ENCODE peak calls at places on chromosomes 6 and 20, in five cellular contexts. U is Peyer's patch, R is adrenal gland, J is GM23248, T is hepatocyte. M is an unnamed sample.

GRCh38 chr20:31820228-31820627 is 1.1 kb downstream of the MYLK2 start:
- DNase-seq in U (no peak), T (no peak), R (no peak), J (no peak), M (no peak)

GRCh38 chr6:26412225-26412624 is 10.2 kb downstream of the BTN3A1 start:
- DNase-seq in R (no peak), J (no peak), T (no peak), U (no peak), M (no peak)

GRCh38 chr6:157912326-157912725 is 69.3 kb upstream of the SYNJ2 start:
- DNase-seq in J (peak; percentile 96), U (no peak), R (no peak), T (peak; percentile 52), M (peak; percentile 68)

GRCh38 chr6:7727951-7728854 is 2.3 kb downstream of the BMP6 start:
- DNase-seq in R (peak; percentile 58), T (peak; percentile 18), U (no peak), J (peak; percentile 69), M (no peak)

GRCh38 chr6:47451162-47451561 is 26.4 kb upstream of the CD2AP start:
- DNase-seq in J (no peak), R (no peak), U (no peak), T (no peak), M (no peak)

GRCh38 chr6:32108094-32108627 is 977 bp downstream of the TNXB start:
- DNase-seq in J (peak; percentile 84), R (peak; percentile 67), U (no peak), T (peak; percentile 63), M (peak; percentile 74)

GRCh38 chr6:99295276-99295675 is 54.2 kb downstream of the FAXC start:
- DNase-seq in R (no peak), J (no peak), U (no peak), T (no peak), M (no peak)

GRCh38 chr20:59326188-59326587 is 25.8 kb downstream of the EDN3 start:
- DNase-seq in T (no peak), U (no peak), R (no peak), J (no peak), M (no peak)

GRCh38 chr6:10478187-10479040 is 42.7 kb upstream of the GCNT2 start:
- DNase-seq in T (peak; percentile 61), J (peak; percentile 37), U (no peak), R (no peak), M (no peak)

GRCh38 chr20:12875510-12875909 is 133.3 kb upstream of the SPTLC3 start:
- DNase-seq in R (no peak), T (peak; percentile 6), J (no peak), U (no peak), M (no peak)

GRCh38 chr6:156154896-156155295 is 622.3 kb upstream of the ARID1B start:
- DNase-seq in T (no peak), R (no peak), J (no peak), U (no peak), M (no peak)

GRCh38 chr20:57378107-57378506 is 13.1 kb upstream of the RBM38 start:
- DNase-seq in T (no peak), R (no peak), U (no peak), J (no peak), M (no peak)

GRCh38 chr20:57377350-57377749 is 13.8 kb upstream of the RBM38 start:
- DNase-seq in R (no peak), T (no peak), U (no peak), J (no peak), M (no peak)

GRCh38 chr20:57374931-57375651 is 16.1 kb upstream of the RBM38 start:
- DNase-seq in U (no peak), T (no peak), J (no peak), R (peak; percentile 59), M (no peak)

GRCh38 chr20:57374343-57374930 is 16.8 kb upstream of the RBM38 start:
- DNase-seq in J (no peak), T (no peak), U (no peak), R (no peak), M (no peak)

DNA sequence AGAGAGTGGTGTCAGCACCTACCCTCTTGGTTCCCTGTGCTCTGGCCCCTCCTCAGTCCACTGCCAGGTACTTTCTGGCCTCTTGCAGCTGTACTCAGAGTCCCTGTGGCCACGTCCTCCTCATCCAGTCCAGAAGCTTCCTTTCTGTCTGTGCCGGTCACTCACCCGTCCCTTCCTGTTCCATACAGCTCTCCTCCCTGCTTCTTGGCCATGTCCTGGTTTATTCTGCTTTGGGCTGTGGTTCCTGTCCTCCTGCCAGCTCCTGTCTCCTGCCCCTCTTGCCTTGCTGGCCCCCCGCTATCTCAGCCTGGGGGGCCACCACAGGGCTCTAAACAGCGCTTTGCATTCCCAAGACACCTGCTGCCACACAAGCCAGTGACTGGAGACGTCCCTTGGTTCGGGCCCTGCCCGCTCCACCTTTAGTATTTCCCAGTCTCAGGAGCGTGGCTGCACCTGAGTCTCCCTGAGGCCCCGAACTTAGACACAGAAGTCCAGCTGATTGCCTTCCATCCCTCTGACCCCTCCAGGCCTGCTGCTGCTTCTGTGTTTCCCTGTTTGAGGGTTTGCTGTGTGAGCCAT is 15.5 kb upstream of the RBM38 start:
- DNase-seq in T (no peak), U (no peak), J (no peak), R (peak; percentile 50), M (no peak)
- H3K9me3 ChIP-seq in T (no peaks in the 10 kb centered on the region), U (no peaks in the 10 kb centered on the region), J (no peaks in the 10 kb centered on the region), R (no peaks in the 10 kb centered on the region), M (no peaks in the 10 kb centered on the region)

DNA sequence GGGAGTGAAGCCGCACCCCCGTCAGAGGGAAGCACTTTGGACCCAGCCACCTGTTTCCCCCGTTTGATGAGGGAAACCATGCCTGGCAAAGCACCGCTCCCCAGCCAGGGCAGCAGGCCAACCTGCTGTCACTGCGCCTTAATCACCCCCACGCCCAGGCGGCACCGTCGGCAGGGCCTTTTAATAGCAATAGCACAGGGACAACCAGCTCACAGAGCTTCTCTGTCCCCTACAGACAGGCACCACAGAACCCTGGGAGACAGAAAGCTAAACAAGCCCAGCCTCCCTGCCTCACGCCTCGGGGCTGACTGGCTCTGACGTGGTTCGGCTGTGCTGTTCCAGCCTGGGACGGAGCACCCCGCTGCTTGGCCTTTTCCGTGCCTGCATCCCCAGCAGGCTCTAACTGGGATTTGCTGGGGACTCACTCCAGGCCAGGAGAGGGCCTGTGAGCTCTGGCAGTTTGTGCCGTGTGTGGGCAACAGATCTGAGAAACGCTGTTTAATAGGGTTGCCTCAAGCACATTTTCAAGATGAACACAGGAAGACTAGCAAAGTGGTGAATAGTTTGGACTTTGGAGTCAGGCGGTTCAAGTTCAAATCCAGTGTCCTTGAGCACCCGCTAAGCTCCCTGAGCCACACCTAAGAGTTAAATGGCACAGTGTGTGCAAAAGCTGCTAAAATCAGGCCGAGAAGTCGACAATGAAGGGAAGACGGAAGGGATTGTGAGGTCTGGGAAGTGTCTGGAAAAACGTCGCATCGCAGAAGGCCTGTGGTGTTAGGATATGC is 223.8 kb downstream of the NRN1 start:
- DNase-seq in T (no peak), U (no peak), J (peak; percentile 52), R (peak; percentile 71), M (peak; percentile 27)
- H3K9me3 ChIP-seq in T (no peaks in the 10 kb centered on the region), U (no peaks in the 10 kb centered on the region), J (no peaks in the 10 kb centered on the region), R (no peaks in the 10 kb centered on the region), M (no peaks in the 10 kb centered on the region)

GRCh38 chr20:63387393-63387792 is 26.2 kb upstream of the CHRNA4 start:
- DNase-seq in U (no peak), J (no peak), T (no peak), R (no peak), M (no peak)
- H3K9me3 ChIP-seq in U (peaks cover 14% of the 10 kb centered on the region), J (peaks cover 5% of the 10 kb centered on the region), T (no peaks in the 10 kb centered on the region), R (peaks cover 7% of the 10 kb centered on the region), M (peaks cover 33% of the 10 kb centered on the region)

GRCh38 chr6:107941627-107942026 is 16.4 kb downstream of the SEC63 start:
- DNase-seq in J (no peak), T (no peak), R (no peak), U (no peak), M (no peak)
- H3K9me3 ChIP-seq in J (no peaks in the 10 kb centered on the region), T (no peaks in the 10 kb centered on the region), R (no peaks in the 10 kb centered on the region), U (no peaks in the 10 kb centered on the region), M (no peaks in the 10 kb centered on the region)

GRCh38 chr20:53037621-53038020 is 65.5 kb downstream of the TSHZ2 start:
- DNase-seq in R (no peak), T (no peak), U (no peak), J (no peak), M (no peak)

GRCh38 chr20:53036992-53037391 is 64.8 kb downstream of the TSHZ2 start:
- DNase-seq in R (no peak), T (no peak), U (no peak), J (peak; percentile 49), M (peak; percentile 60)

GRCh38 chr20:53044296-53044695 is 72.1 kb downstream of the TSHZ2 start:
- DNase-seq in T (no peak), U (no peak), R (no peak), J (no peak), M (no peak)

GRCh38 chr20:53038328-53038727 is 66.2 kb downstream of the TSHZ2 start:
- DNase-seq in J (no peak), U (no peak), R (no peak), T (no peak), M (no peak)

DNA sequence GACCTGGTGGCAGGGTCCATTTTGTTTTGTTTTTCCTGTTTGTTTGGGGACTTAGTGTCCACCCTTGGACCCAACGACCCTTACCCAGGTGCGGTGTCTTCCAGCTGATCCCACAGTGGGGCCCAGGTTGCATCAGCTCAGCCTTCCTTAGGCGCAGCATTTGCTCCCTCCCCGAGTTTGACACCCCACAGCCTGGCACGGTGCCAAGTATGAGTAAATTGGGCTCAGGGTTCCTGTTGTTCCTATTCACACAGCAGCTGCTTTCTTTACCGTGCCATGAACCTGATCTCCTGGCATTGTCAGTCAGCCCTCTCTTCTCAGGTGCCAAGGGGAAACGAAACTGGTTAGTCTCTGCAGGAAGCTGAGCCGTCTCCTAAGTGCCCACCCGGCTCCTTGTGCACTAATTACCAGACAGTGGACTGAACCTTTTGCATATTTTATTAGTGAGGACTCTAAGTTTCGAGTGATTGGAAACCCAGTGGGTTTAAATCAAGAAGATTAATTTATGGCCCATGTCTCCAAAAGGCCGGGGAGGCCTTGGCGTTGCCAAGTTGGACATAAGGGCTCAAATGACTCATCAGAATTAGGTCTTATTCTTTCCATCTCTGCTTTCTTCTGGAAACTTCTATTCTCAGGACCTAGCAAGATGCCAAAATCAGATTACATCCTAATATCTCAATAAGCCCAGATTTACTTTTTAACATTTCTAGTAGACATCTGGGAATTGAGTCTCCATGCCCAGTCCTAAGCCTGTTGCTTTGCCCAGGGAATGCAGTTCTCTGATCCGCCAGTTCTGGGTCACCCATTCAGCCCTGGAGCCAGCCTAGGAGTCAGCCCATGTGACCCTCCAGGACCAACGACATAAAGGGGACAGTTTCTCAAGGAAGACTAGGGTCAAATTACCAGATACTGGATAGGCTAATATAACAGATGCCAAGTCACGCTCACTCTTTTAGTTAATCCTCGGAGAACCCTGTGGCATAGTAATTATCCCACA is 68.8 kb downstream of the TSHZ2 start:
- DNase-seq in U (no peak), J (peak; percentile 69), T (no peak), R (peak; percentile 71), M (peak; percentile 47)
- H3K9me3 ChIP-seq in U (no peaks in the 10 kb centered on the region), J (no peaks in the 10 kb centered on the region), T (no peaks in the 10 kb centered on the region), R (no peaks in the 10 kb centered on the region), M (no peaks in the 10 kb centered on the region)

GRCh38 chr20:29410805-29411457 is 1846.5 kb upstream of the DEFB115 start:
- DNase-seq in R (no peak), U (no peak), J (no peak), T (no peak), M (no peak)
- H3K9me3 ChIP-seq in R (no peaks in the 10 kb centered on the region), U (no peaks in the 10 kb centered on the region), J (no peaks in the 10 kb centered on the region), T (no peaks in the 10 kb centered on the region), M (no peaks in the 10 kb centered on the region)

GRCh38 chr6:164453835-164454234 is 855.6 kb downstream of the C6orf118 start:
- DNase-seq in T (no peak), J (no peak), U (no peak), R (no peak), M (no peak)

GRCh38 chr6:164455835-164456234 is 853.6 kb downstream of the C6orf118 start:
- DNase-seq in T (no peak), U (no peak), J (no peak), R (no peak), M (no peak)
- H3K9me3 ChIP-seq in T (no peaks in the 10 kb centered on the region), U (no peaks in the 10 kb centered on the region), J (no peaks in the 10 kb centered on the region), R (no peaks in the 10 kb centered on the region), M (no peaks in the 10 kb centered on the region)